ENCODE peak calls at places on chromosomes 7 and 10, in seven cellular contexts. P is AG04450, S is skeletal muscle cell, A is PC-9, K is GM12878, L is A549, C is dorsolateral prefrontal cortex. Z is an unnamed sample.

GRCh38 chr10:132273966-132274365 is 33.8 kb downstream of the STK32C start:
- DNase-seq in P (no peak), S (no peak), A (no peak), K (no peak), L (no peak), C (no peak), Z (no peak)

GRCh38 chr10:8405551-8405950 is 351.1 kb downstream of the GATA3 start:
- DNase-seq in P (no peak), S (no peak), A (no peak), K (no peak), L (no peak), C (no peak), Z (no peak)

GRCh38 chr7:74379938-74380337 is 73.8 kb upstream of the GTF2IRD1 start:
- DNase-seq in P (no peak), S (no peak), A (no peak), K (no peak), L (no peak), C (peak), Z (no peak)

GRCh38 chr10:113108180-113108835 is 158.3 kb downstream of the TCF7L2 start:
- DNase-seq in P (no peak), S (no peak), A (no peak), K (no peak), L (no peak), C (peak), Z (peak)

GRCh38 chr10:88161070-88161469 is 297.6 kb downstream of the PTEN start:
- DNase-seq in P (no peak), S (no peak), A (no peak), K (no peak), L (no peak), C (no peak), Z (no peak)

GRCh38 chr10:99435986-99436633 is 5.7 kb upstream of the GOT1 start:
- DNase-seq in P (peak), S (no peak), A (no peak), K (no peak), L (no peak), C (no peak), Z (no peak)

GRCh38 chr10:73495884-73496674 is at the start of gene PPP3CB:
- DNase-seq in P (peak), S (peak), A (no peak), K (peak), L (peak), C (peak), Z (peak)

GRCh38 chr10:14878266-14879054 is at the start of gene SUV39H2:
- DNase-seq in P (peak), S (peak), A (peak), K (peak), L (peak), C (peak), Z (peak)

GRCh38 chr10:30453764-30454527 is 20.0 kb downstream of the MAP3K8 start:
- DNase-seq in P (no peak), S (no peak), A (no peak), K (no peak), L (no peak), C (no peak), Z (no peak)
- H3K4me3 ChIP-seq in P (no peak), S (no peak), A (no peak), K (no peak), L (no peak), C (no peak), Z (no peak)

DNA sequence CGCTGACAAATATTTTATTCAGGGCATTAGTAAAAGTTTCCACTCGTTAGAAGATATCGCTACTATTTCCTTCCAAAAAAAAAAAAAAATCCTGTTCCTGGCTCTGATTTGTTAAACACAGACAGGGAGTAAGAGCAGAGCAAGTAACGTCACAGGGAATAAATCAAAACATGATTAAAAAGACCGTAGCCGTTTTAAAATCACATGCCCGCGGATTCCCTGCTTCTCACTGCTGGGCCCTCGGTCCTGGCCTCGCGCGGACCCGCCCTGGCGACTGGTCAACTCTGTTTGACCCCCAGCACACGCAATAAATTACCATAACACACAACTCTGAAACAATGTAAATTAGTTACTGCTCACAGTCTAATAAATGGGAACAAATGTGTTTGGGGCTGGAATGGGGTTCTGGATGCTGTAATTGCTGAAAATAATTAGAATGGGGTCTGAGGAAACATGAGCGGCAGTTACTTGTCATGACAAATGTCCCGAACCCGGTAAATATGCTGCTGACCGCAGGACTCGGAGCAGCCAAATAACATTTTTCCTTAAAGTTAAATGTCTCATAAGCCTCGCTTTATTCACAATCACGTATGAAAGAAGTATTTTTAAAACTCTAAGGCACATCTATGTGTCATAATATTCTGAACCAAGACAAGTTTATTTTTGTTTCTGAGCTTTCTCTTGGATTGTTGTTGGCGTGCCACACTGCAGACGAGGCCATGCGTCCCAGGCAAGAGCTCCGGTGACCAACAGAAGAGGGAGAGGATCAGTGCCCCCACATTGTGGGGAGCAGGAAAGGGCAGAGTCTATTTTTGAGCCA is 17.9 kb downstream of the EBF3 start:
- DNase-seq in P (no peak), S (no peak), A (no peak), K (no peak), L (no peak), C (no peak), Z (no peak)
- H3K4me3 ChIP-seq in P (no peak), S (peak), A (no peak), K (no peak), L (no peak), C (no peak), Z (no peak)

GRCh38 chr7:5420108-5420840 is 3.4 kb downstream of the TNRC18 start:
- DNase-seq in P (no peak), S (no peak), A (no peak), K (no peak), L (no peak), C (peak), Z (peak)
- H3K4me3 ChIP-seq in P (peak), S (peak), A (peak), K (no peak), L (peak), C (peak), Z (peak)

DNA sequence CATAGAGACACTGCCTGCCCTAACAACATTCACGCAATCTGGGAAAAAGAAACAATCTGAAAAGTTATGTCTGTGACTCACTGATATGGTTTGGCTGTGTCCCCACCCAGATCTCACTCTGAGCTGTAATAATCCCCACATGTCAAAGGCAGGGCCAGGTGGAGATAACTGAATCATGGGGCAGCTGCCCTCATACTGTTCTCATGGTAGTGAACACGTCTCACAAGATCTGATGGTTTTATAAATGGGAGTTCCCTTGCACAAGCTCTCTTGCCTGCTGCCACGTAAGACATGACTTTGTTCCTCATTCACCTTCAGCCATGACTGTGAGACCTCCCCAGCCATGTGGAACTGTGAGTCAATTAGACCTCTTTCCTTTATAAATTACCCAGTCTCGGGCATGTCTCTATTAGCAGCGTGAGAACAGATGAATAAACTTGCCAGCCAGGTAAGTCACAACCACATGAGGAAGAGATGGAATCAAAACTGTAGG is 341.5 kb upstream of the AOAH start:
- DNase-seq in P (no peak), S (peak), A (no peak), K (peak), L (no peak), C (no peak), Z (no peak)
- H3K4me3 ChIP-seq in P (no peak), S (no peak), A (no peak), K (no peak), L (no peak), C (no peak), Z (no peak)

GRCh38 chr10:63414481-63415260 is 51.1 kb downstream of the JMJD1C start:
- DNase-seq in P (peak), S (no peak), A (no peak), K (no peak), L (no peak), C (no peak), Z (no peak)
- H3K4me3 ChIP-seq in P (no peak), S (no peak), A (no peak), K (no peak), L (no peak), C (no peak), Z (no peak)

GRCh38 chr7:128349121-128349825 is 5.6 kb upstream of the RBM28 start:
- DNase-seq in P (no peak), S (no peak), A (no peak), K (no peak), L (no peak), C (no peak), Z (no peak)

GRCh38 chr7:128341733-128342132 is 2.0 kb downstream of the RBM28 start:
- DNase-seq in P (no peak), S (no peak), A (no peak), K (no peak), L (no peak), C (no peak), Z (no peak)

GRCh38 chr7:128347573-128348147 is 4.0 kb upstream of the RBM28 start:
- DNase-seq in P (no peak), S (no peak), A (peak), K (no peak), L (peak), C (peak), Z (peak)

GRCh38 chr7:128344431-128344774 is 695 bp upstream of the RBM28 start:
- DNase-seq in P (no peak), S (no peak), A (no peak), K (no peak), L (no peak), C (no peak), Z (no peak)

GRCh38 chr7:128343554-128344430 is at the start of gene RBM28:
- DNase-seq in P (peak), S (peak), A (peak), K (peak), L (peak), C (peak), Z (peak)
- H3K4me3 ChIP-seq in P (peak), S (peak), A (peak), K (peak), L (peak), C (peak), Z (peak)

GRCh38 chr10:118737594-118738302 is 17.0 kb downstream of the CACUL1 start:
- DNase-seq in P (no peak), S (no peak), A (no peak), K (no peak), L (no peak), C (no peak), Z (no peak)
- H3K4me3 ChIP-seq in P (no peak), S (no peak), A (no peak), K (no peak), L (no peak), C (no peak), Z (no peak)

GRCh38 chr10:117364121-117364960 is 10.9 kb downstream of the PDZD8 start:
- DNase-seq in P (no peak), S (no peak), A (no peak), K (no peak), L (no peak), C (no peak), Z (no peak)
- H3K4me3 ChIP-seq in P (no peak), S (no peak), A (no peak), K (no peak), L (peak), C (no peak), Z (no peak)

DNA sequence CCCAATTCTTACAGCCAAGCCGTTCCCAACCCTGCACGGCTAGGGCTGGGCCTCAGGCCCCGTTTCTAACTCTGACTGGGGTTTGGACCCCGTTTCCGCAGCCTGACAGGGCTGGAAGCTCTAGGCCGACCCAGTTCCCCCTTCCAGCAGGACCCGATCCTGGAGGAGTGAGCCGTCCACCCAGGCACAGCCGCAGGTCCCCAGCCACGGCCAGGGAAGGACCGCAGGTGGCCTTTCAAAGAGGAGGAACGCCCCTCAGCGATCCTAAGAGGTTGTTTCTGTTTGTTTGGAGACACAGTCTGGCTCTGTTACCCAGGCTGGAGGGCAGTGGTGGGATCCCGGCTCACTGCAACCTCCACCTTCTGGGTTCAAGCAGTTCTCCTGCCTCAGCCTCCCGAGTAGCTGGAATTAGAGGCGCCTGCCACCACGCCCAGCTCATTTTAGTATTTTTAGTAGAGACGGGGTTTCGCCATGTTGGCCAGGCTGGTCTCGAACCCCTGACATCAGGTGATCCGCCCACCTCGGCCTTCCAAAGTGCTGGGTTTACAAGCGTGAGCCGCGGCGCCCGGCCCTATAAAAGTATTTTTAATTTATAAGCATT is 778 bp upstream of the GET4 start:
- DNase-seq in P (no peak), S (no peak), A (no peak), K (no peak), L (no peak), C (no peak), Z (no peak)
- H3K4me3 ChIP-seq in P (peak), S (peak), A (peak), K (peak), L (peak), C (peak), Z (no peak)

DNA sequence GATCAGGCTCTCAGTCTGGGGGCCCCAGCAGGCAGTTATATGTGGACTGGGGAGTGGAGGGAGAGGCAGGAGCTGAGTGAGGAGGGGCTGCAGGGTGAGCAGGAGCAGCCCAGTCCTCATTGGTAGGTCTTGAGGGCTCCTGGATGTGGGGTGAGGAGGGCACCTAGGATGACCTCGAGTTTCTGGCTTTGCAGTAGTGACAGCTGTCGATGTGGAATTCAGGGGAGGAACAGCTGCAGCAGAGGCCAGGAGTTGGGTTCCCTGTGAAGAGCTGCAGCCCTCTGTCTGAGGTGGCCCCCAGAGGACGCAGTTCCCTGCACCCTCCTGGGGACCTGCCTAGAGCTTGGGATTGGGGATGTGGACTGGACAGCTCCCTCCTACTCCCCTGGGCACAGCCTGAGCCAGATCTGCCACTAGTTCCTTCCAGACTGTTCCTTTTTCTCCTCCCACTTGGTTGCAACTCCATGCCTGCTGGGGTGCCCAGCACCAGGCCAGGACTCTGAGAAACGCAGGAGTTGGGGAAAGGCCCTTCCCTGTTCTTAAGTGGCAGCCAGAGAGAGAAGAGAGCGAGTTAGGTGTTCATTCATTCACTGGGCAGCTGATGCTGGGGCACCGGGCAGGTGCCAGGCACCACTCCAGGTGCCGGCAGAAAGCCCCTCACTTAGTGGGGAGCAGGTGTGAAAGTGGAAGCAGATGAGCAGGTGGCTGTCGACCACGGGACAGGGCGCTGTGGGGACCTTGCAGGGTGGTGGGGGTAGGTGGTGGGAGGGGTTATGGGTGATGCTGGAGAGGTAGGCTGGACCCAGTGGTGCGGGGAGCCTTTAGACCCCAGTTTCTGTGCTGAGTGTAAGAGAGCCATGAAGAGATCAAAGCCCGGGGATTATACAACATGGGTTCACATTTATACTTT is 57.9 kb downstream of the PRF1 start:
- DNase-seq in P (no peak), S (no peak), A (no peak), K (no peak), L (no peak), C (no peak), Z (no peak)
- H3K4me3 ChIP-seq in P (no peak), S (no peak), A (no peak), K (no peak), L (no peak), C (no peak), Z (no peak)

Z was measured in endodermal cell.